ENCODE peak calls at places on chromosome 5, in four cellular contexts. One of them, this sample, is unnamed.

GRCh38 chr5:1831677-1832313 is 30.6 kb downstream of the NDUFS6 start:
- DNase-seq in IMR-90: no peak
- DNase-seq in mesendoderm: peak
- DNase-seq in H1: no peak
- DNase-seq in this sample: peak

GRCh38 chr5:74201334-74202081 is 439.0 kb downstream of the ENC1 start:
- DNase-seq in IMR-90: peak
- DNase-seq in mesendoderm: no peak
- DNase-seq in H1: no peak
- DNase-seq in this sample: no peak

GRCh38 chr5:113047234-113047633 is 70.6 kb downstream of the DCP2 start:
- DNase-seq in IMR-90: no peak
- DNase-seq in mesendoderm: no peak
- DNase-seq in H1: no peak
- DNase-seq in this sample: no peak

GRCh38 chr5:96752341-96753016 is 55.3 kb downstream of the ERAP1 start:
- DNase-seq in IMR-90: peak
- DNase-seq in mesendoderm: peak
- DNase-seq in H1: no peak
- DNase-seq in this sample: no peak

GRCh38 chr5:66840527-66841013 is 244.4 kb downstream of the MAST4 start:
- DNase-seq in IMR-90: no peak
- DNase-seq in mesendoderm: no peak
- DNase-seq in H1: no peak
- DNase-seq in this sample: no peak

GRCh38 chr5:120605325-120606079 is 141.4 kb downstream of the PRR16 start:
- DNase-seq in IMR-90: no peak
- DNase-seq in mesendoderm: no peak
- DNase-seq in H1: no peak
- DNase-seq in this sample: no peak

GRCh38 chr5:73615085-73615484 is 10.9 kb upstream of the ARHGEF28 start:
- DNase-seq in IMR-90: no peak
- DNase-seq in mesendoderm: no peak
- DNase-seq in H1: no peak
- DNase-seq in this sample: no peak

GRCh38 chr5:14802541-14802940 is 69.0 kb downstream of the ANKH start:
- DNase-seq in IMR-90: no peak
- DNase-seq in mesendoderm: no peak
- DNase-seq in H1: no peak
- DNase-seq in this sample: no peak

GRCh38 chr5:74639538-74640449 is 734 bp downstream of the ENC1 start:
- DNase-seq in IMR-90: peak
- DNase-seq in mesendoderm: peak
- DNase-seq in H1: peak
- DNase-seq in this sample: peak

GRCh38 chr5:177419045-177419444 is 7.4 kb upstream of the GRK6 start:
- DNase-seq in IMR-90: peak
- DNase-seq in mesendoderm: peak
- DNase-seq in H1: no peak
- DNase-seq in this sample: no peak

GRCh38 chr5:101782352-101783087 is 513.6 kb downstream of the SLCO4C1 start:
- DNase-seq in IMR-90: no peak
- DNase-seq in mesendoderm: no peak
- DNase-seq in H1: no peak
- DNase-seq in this sample: no peak
- H3K4me2 ChIP-seq in IMR-90: no peak
- H3K4me2 ChIP-seq in mesendoderm: no peak
- H3K4me2 ChIP-seq in H1: no peak
- H3K4me2 ChIP-seq in this sample: no peak

GRCh38 chr5:169423580-169424278 is 122.8 kb upstream of the SLIT3 start:
- DNase-seq in IMR-90: no peak
- DNase-seq in mesendoderm: no peak
- DNase-seq in H1: no peak
- DNase-seq in this sample: no peak
- H4K5ac ChIP-seq in IMR-90: no peak
- H4K5ac ChIP-seq in mesendoderm: no peak
- H4K5ac ChIP-seq in H1: no peak
- H4K5ac ChIP-seq in this sample: no peak

DNA sequence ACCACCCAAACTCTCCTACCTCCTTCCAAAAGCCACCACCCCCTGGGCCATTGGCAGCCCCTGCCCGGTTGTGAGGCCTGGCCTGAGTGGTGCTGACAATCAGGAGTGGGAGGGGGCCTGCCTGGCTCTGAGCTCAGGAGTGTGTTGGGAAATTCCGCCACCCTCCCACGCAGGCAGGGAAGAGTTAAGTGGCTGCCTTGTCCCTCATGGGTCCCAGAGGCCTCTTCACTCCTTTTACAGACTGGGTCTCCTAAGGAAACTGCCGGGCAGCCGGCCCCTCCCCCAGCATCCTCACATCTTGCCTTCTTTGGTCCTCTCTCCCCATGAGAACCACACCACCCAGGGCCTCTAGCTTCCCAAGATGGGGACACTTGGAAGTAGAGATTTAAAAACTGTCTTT is 47.3 kb downstream of the PPARGC1B start:
- DNase-seq in IMR-90: no peak
- DNase-seq in mesendoderm: peak
- DNase-seq in H1: no peak
- DNase-seq in this sample: no peak
- H3K9ac ChIP-seq in IMR-90: no peak
- H3K9ac ChIP-seq in mesendoderm: no peak
- H3K9ac ChIP-seq in H1: no peak
- H3K9ac ChIP-seq in this sample: no peak

DNA sequence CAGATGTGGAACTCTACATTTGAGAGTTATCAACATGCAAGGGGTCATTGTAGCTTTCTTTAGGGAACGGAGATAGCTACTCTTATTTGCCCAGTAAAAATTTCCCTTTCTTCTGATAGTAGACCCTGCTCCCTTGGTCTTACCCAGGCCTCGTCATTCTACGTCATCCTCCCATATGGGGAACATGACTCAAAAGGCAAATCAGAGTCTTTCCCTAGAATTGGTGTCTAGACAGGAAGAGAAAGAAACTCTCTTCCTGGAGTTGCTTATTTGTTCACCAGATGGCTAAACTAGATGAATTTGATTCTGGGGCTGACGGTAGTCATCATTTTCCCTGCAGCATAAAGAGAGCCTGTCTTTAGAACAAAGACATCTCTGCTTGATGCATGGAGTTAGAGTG is 12.2 kb upstream of the SLC38A9 start:
- DNase-seq in IMR-90: peak
- DNase-seq in mesendoderm: no peak
- DNase-seq in H1: no peak
- DNase-seq in this sample: no peak
- H3K4me2 ChIP-seq in IMR-90: no peak
- H3K4me2 ChIP-seq in mesendoderm: no peak
- H3K4me2 ChIP-seq in H1: no peak
- H3K4me2 ChIP-seq in this sample: no peak

DNA sequence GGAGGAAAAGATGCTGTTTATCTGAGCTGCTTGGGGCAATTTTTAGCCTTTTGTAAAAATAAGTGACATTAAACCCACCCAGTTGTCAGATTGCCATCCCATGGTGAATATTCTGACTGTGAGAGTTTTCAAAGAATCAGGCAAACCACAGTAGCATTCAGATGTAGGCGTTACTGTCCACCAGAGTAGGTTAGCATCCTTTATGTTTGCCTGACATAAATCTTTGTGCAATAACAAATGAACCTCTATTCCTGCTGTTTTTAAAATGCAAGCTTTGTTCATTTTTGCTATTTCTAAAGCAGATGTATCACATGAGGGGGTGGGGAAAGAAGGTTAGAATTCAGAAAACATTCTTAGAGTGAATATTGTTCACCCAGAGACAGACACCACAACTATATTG is 427.8 kb downstream of the CDH9 start:
- DNase-seq in IMR-90: no peak
- DNase-seq in mesendoderm: no peak
- DNase-seq in H1: no peak
- DNase-seq in this sample: no peak
- H4K5ac ChIP-seq in IMR-90: no peak
- H4K5ac ChIP-seq in mesendoderm: no peak
- H4K5ac ChIP-seq in H1: no peak
- H4K5ac ChIP-seq in this sample: no peak

GRCh38 chr5:138666226-138666742 is 86.9 kb upstream of the CTNNA1 start:
- DNase-seq in IMR-90: no peak
- DNase-seq in mesendoderm: no peak
- DNase-seq in H1: peak
- DNase-seq in this sample: no peak

GRCh38 chr5:138664276-138664943 is 88.8 kb upstream of the CTNNA1 start:
- DNase-seq in IMR-90: peak
- DNase-seq in mesendoderm: peak
- DNase-seq in H1: no peak
- DNase-seq in this sample: no peak

GRCh38 chr5:138665261-138665660 is 88.0 kb upstream of the CTNNA1 start:
- DNase-seq in IMR-90: no peak
- DNase-seq in mesendoderm: no peak
- DNase-seq in H1: no peak
- DNase-seq in this sample: no peak

GRCh38 chr5:138668981-138669380 is 84.2 kb upstream of the CTNNA1 start:
- DNase-seq in IMR-90: no peak
- DNase-seq in mesendoderm: peak
- DNase-seq in H1: peak
- DNase-seq in this sample: no peak

GRCh38 chr5:138668451-138668850 is 84.8 kb upstream of the CTNNA1 start:
- DNase-seq in IMR-90: no peak
- DNase-seq in mesendoderm: no peak
- DNase-seq in H1: peak
- DNase-seq in this sample: no peak
- H3K9ac ChIP-seq in IMR-90: no peak
- H3K9ac ChIP-seq in mesendoderm: no peak
- H3K9ac ChIP-seq in H1: no peak
- H3K9ac ChIP-seq in this sample: no peak

GRCh38 chr5:91170266-91170665 is 212.9 kb downstream of the ARRDC3 start:
- DNase-seq in IMR-90: peak
- DNase-seq in mesendoderm: no peak
- DNase-seq in H1: no peak
- DNase-seq in this sample: no peak
- H3K4me2 ChIP-seq in IMR-90: no peak
- H3K4me2 ChIP-seq in mesendoderm: no peak
- H3K4me2 ChIP-seq in H1: no peak
- H3K4me2 ChIP-seq in this sample: no peak

DNA sequence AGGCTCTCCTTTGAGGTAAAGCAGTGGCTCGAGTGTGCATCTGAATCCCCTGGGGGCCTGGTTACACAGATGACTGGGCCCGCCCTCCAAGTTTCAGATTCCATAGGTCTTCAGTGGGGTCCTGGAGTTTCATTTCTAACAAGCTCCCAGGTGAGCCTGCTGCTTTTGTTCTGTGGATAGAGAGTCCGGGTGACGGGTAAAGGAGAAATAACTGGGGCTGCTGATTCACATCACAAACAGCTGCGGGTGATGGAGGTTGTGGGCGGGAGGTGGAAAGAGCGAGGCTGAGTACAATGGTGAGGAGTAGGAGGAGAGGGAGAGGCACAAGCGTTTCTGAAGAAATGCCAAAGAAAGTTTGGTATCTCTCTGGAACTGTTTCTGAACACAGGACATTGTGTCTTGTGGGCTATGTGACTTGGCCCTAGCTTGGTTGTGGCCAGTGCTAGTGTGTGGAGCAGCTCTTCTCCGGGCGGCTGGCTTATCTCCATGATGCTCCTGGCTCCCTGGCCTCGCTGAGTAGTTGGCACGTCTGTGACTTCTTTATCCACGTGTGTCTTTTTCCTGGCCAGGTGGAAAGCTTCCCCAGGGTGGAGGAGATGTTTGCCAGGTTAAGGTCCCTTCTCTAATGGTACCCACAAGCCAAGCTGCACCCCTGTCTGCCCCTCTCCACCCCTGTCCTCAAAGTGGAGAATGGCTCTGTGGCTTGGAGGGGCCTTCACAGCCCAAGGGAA is 61.7 kb downstream of the HSPA4 start:
- DNase-seq in IMR-90: peak
- DNase-seq in mesendoderm: no peak
- DNase-seq in H1: peak
- DNase-seq in this sample: no peak
- H4K5ac ChIP-seq in IMR-90: no peak
- H4K5ac ChIP-seq in mesendoderm: no peak
- H4K5ac ChIP-seq in H1: no peak
- H4K5ac ChIP-seq in this sample: no peak

GRCh38 chr5:148730955-148731898 is 76.9 kb upstream of the HTR4 start:
- DNase-seq in IMR-90: peak
- DNase-seq in mesendoderm: peak
- DNase-seq in H1: peak
- DNase-seq in this sample: peak

GRCh38 chr5:148732692-148733091 is 78.4 kb upstream of the HTR4 start:
- DNase-seq in IMR-90: no peak
- DNase-seq in mesendoderm: no peak
- DNase-seq in H1: no peak
- DNase-seq in this sample: no peak

GRCh38 chr5:148733601-148734438 is 79.5 kb upstream of the HTR4 start:
- DNase-seq in IMR-90: peak
- DNase-seq in mesendoderm: peak
- DNase-seq in H1: peak
- DNase-seq in this sample: peak

GRCh38 chr5:148729182-148729581 is 74.9 kb upstream of the HTR4 start:
- DNase-seq in IMR-90: no peak
- DNase-seq in mesendoderm: peak
- DNase-seq in H1: no peak
- DNase-seq in this sample: no peak

GRCh38 chr5:148730272-148730954 is 76.1 kb upstream of the HTR4 start:
- DNase-seq in IMR-90: peak
- DNase-seq in mesendoderm: no peak
- DNase-seq in H1: no peak
- DNase-seq in this sample: no peak
- H3K9ac ChIP-seq in IMR-90: no peak
- H3K9ac ChIP-seq in mesendoderm: no peak
- H3K9ac ChIP-seq in H1: no peak
- H3K9ac ChIP-seq in this sample: no peak

This sample was measured in H9.